ENCODE peak calls at places on chromosome 22, in eight cellular contexts. C, G, M, F, R, E, P and U are unnamed samples.

GRCh38 chr22:32204856-32205722 is at the start of gene RFPL2:
- DNase-seq in R (no peak), E (no peak), M (no peak), P (peak), F (no peak), G (peak), C (no peak), U (no peak)

GRCh38 chr22:22770280-22770871 is 117.2 kb upstream of the IGLL5 start:
- DNase-seq in E (peak), P (no peak), R (no peak), C (peak), G (no peak), M (peak), F (no peak), U (no peak)

GRCh38 chr22:32317524-32317923 is 40.1 kb upstream of the RFPL3 start:
- DNase-seq in C (no peak), F (no peak), P (no peak), R (no peak), M (no peak), G (no peak), E (no peak), U (no peak)

GRCh38 chr22:24027389-24027980 is 16.4 kb downstream of the CABIN1 start:
- DNase-seq in E (no peak), P (no peak), M (no peak), G (no peak), F (no peak), R (no peak), C (no peak), U (no peak)

GRCh38 chr22:24305260-24305692 is 34.6 kb downstream of the SPECC1L start:
- DNase-seq in P (no peak), F (no peak), E (no peak), M (no peak), G (no peak), C (no peak), R (no peak), U (no peak)

GRCh38 chr22:46876357-46876934 is 114.0 kb downstream of the TBC1D22A start:
- DNase-seq in F (no peak), E (no peak), M (no peak), C (no peak), P (no peak), R (no peak), G (no peak), U (no peak)

GRCh38 chr22:46657996-46658947 is 38.1 kb downstream of the GRAMD4 start:
- DNase-seq in E (no peak), F (no peak), G (no peak), C (no peak), P (peak), M (no peak), R (no peak), U (no peak)

GRCh38 chr22:20552913-20553401 is 45.5 kb downstream of the MED15 start:
- DNase-seq in P (no peak), C (no peak), E (no peak), F (no peak), M (peak), G (no peak), R (no peak), U (no peak)

GRCh38 chr22:29833392-29833949 is 4.6 kb downstream of the ASCC2 start:
- DNase-seq in G (no peak), R (no peak), F (no peak), C (no peak), P (no peak), M (no peak), E (no peak), U (no peak)

GRCh38 chr22:37183432-37184379 is 4.3 kb downstream of the C1QTNF6 start:
- DNase-seq in P (no peak), G (no peak), M (no peak), C (peak), R (no peak), E (no peak), F (no peak), U (no peak)
- TF ChIP-seq CTCF in P (no peak), G (peak), M (no peak), C (no peak), R (no peak), E (peak), F (peak), U (no peak)

GRCh38 chr22:48700566-48701295 is 1126.9 kb downstream of the BRD1 start:
- DNase-seq in M (no peak), R (no peak), F (no peak), P (no peak), E (no peak), C (peak), G (no peak), U (no peak)
- TF ChIP-seq CTCF in M (no peak), R (no peak), F (no peak), P (no peak), E (no peak), C (no peak), G (no peak), U (no peak)

GRCh38 chr22:34416321-34416900 is 496.1 kb upstream of the LARGE1 start:
- DNase-seq in G (no peak), F (no peak), E (no peak), C (no peak), R (no peak), P (no peak), M (no peak), U (no peak)

GRCh38 chr22:34410111-34410510 is 489.8 kb upstream of the LARGE1 start:
- DNase-seq in G (no peak), F (no peak), R (no peak), M (no peak), C (no peak), E (no peak), P (no peak), U (no peak)

GRCh38 chr22:34414467-34415440 is 494.5 kb upstream of the LARGE1 start:
- DNase-seq in C (no peak), F (peak), G (peak), M (no peak), E (peak), P (no peak), R (no peak), U (no peak)
- TF ChIP-seq CTCF in C (peak), F (peak), G (peak), M (no peak), E (peak), P (peak), R (peak), U (no peak)

DNA sequence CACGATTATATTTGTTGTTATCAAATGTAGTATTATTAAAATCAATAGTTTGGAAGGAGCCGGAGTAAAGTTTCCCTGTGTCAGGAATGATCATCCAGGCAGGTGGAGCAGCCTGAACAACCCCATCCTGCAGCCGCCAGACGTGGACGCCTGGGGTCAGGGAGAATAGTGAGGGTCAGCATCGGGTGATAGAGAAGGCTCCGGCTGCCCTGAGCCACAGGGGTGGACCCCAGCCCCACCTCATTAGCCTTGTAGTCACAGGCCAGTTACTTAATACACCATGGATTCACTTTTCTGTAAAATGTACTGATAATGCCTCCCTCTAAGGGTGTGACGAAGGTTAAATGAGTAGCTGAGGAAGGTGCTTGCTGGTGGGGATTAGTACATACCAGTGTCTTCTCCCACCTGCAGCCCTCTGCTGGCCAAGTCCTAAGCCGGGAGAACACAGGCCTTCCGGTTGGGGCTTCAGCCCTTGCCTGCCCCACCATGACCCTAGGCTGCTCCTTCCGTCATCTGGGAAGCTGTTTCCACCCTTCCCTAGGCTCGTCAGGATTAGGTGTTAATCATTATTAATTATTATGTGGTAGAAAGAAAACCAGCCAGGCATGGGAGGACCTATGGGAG is 14.9 kb downstream of the TMEM121B start:
- DNase-seq in P (no peak), M (no peak), F (no peak), C (no peak), G (no peak), E (no peak), R (no peak), U (no peak)
- TF ChIP-seq CTCF in P (no peak), M (no peak), F (peak), C (no peak), G (no peak), E (no peak), R (no peak), U (no peak)

GRCh38 chr22:37953062-37953436 is 352 bp downstream of the C22orf23 start:
- DNase-seq in R (no peak), G (no peak), E (no peak), F (no peak), P (no peak), M (no peak), C (no peak), U (no peak)

GRCh38 chr22:37957232-37957631 is 3.7 kb downstream of the POLR2F start:
- DNase-seq in E (no peak), R (no peak), M (no peak), P (no peak), C (no peak), G (no peak), F (no peak), U (no peak)

GRCh38 chr22:37953437-37954179 is at the start of the genes C22orf23 and POLR2F:
- DNase-seq in C (peak), P (peak), F (peak), M (peak), E (peak), R (peak), G (peak), U (peak)

GRCh38 chr22:37951305-37951704 is 2.1 kb downstream of the C22orf23 start:
- DNase-seq in G (no peak), C (no peak), E (no peak), P (no peak), F (no peak), M (peak), R (no peak), U (no peak)
- TF ChIP-seq CTCF in G (no peak), C (no peak), E (no peak), P (no peak), F (no peak), M (no peak), R (no peak), U (no peak)

GRCh38 chr22:38051261-38051660 is 5.9 kb upstream of the PICK1 start:
- DNase-seq in C (no peak), G (no peak), M (no peak), E (no peak), F (no peak), R (no peak), P (no peak), U (no peak)

GRCh38 chr22:38062782-38063181 is 5.6 kb downstream of the PICK1 start:
- DNase-seq in F (no peak), C (no peak), E (no peak), P (no peak), G (no peak), R (peak), M (no peak), U (no peak)

GRCh38 chr22:38051900-38052862 is 5.0 kb upstream of the PICK1 start:
- DNase-seq in E (peak), M (peak), C (peak), G (peak), P (no peak), R (peak), F (peak), U (peak)

DNA sequence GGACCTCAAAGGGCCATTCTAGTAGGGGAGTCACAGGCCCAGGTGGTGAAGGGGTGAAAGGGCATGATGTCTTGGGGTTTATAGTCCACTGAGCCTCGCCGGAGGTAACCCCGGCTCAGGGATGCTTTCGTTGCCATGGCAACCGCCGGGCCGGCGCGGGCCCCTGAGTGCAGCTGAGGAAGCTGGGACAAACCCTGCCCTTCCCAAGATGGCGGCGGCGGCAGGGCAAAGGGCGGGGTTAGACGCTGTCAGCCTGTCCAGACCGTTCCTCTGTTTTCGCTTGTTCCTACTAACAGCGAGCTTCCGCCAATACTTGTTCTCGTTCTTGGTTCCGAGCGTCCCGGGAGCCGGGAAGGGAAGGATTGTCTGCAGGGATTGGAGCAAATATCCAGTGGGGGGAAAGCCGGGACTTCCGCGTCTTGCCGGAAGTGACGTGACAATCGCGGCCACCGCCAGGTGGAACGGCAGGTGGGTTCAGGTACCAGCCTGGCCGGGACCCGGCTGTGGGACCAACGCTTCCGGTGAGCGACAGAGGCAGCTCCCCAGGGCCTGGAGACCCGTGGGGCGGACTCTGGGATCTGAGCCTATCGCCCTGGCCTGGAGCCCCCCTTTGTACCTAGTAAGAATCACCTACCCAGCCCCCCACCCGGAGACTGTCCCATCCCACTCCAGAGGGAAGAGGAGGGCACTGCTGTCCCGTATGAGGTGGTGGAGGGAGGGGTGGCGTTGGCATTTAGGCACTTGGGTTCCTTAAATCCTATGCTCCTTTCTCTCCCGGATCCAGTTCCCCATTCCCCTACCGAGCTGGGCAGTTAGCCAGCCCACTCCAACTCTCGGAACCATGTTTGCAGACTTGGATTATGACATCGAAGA is at the start of gene PICK1:
- DNase-seq in F (peak), M (peak), C (peak), P (peak), E (peak), R (peak), G (peak), U (peak)
- TF ChIP-seq CTCF in F (no peak), M (no peak), C (no peak), P (peak), E (peak), R (no peak), G (no peak), U (no peak)

GRCh38 chr22:43228330-43228729 is 41.4 kb upstream of the TTLL12 start:
- DNase-seq in G (no peak), F (no peak), R (no peak), P (no peak), C (no peak), M (peak), E (peak), U (no peak)
- TF ChIP-seq CTCF in G (peak), F (peak), R (no peak), P (peak), C (no peak), M (peak), E (peak), U (peak)

GRCh38 chr22:50717709-50718351 is 20.2 kb upstream of the ACR start:
- DNase-seq in F (no peak), P (no peak), M (no peak), C (no peak), G (no peak), R (no peak), E (no peak), U (no peak)
- TF ChIP-seq CTCF in F (no peak), P (no peak), M (no peak), C (no peak), G (peak), R (no peak), E (no peak), U (no peak)

DNA sequence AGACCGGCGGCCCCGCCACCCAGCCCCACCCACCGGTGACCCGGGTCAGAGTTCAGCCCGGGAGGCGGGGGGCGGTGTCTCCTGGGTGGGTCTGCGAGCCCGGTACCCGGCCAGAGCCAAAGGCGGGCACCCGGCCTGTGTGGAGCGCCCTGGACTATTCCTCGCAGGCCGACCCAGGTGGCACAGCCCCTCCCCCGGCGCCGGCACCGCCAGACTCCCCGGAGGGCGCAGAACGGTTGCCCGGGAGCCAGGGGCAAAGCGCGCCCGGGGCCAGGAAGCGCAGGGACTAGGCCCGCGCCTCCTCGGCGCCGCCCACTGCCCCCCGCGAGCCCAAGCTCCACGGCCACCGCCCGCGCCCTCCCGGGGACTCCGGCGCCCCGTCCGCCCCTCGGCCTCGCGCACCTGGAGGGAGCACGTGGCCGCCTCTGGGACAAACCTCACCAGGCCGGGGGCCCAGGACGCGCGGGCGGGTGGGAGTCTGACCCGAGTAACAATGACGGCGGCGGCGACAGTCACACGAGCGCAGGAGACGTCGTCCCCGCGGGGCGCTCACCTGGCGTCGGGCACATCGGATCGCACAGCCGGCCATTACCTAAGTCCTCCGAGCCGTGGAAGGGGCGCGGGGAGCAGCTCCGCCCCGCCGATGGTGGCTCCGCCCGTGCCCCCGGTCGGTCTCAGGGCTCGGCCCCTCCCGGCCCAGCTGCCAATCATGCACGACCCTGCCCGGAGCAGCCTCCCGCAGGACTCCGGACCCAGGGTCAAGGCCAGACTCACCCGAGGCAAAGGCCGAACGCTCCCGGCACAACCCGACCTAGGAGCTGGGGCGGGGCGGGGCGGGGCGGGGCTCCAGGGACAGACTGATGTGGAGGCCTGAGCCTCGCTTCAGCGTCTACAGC is 7.5 kb downstream of the PLXNB2 start:
- DNase-seq in C (no peak), P (no peak), R (no peak), M (no peak), E (no peak), F (no peak), G (no peak), U (no peak)
- TF ChIP-seq CTCF in C (no peak), P (no peak), R (no peak), M (no peak), E (no peak), F (no peak), G (no peak), U (no peak)